ENCODE peak calls at places on chromosomes 6 and 20, in six cellular contexts. Z, D, S, O, L and R are unnamed samples.

GRCh38 chr6:156832166-156832743 is 55.1 kb downstream of the ARID1B start:
- DNase-seq in Z (no peak), L (no peak), O (no peak), S (peak; percentile 84), D (peak; percentile 46), R (no peak)

GRCh38 chr20:48371211-48371610 is 456.6 kb downstream of the PREX1 start:
- DNase-seq in S (no peak), D (no peak), O (no peak), L (no peak), Z (no peak), R (no peak)

GRCh38 chr6:137722749-137723272 is 144.2 kb upstream of the TNFAIP3 start:
- DNase-seq in O (no peak), S (no peak), L (no peak), D (no peak), Z (no peak), R (no peak)

GRCh38 chr6:3825851-3826581 is 23.2 kb upstream of the FAM50B start:
- DNase-seq in S (peak; percentile 96), L (peak; percentile 97), D (peak; percentile 92), O (no peak), Z (peak; percentile 96), R (no peak)

GRCh38 chr20:61896058-61896961 is 169.4 kb downstream of the TAF4 start:
- DNase-seq in Z (no peak), D (peak; percentile 87), S (peak; percentile 37), L (no peak), O (peak; percentile 69), R (peak; percentile 30)

GRCh38 chr6:9136141-9136865 is 701.0 kb upstream of the SLC35B3 start:
- DNase-seq in L (no peak), Z (no peak), O (no peak), D (no peak), S (no peak), R (no peak)

GRCh38 chr6:168956884-168957730 is 296.5 kb downstream of the THBS2 start:
- DNase-seq in Z (peak; percentile 90), D (peak; percentile 85), L (peak; percentile 42), O (peak; percentile 71), S (peak; percentile 86), R (peak; percentile 44)

GRCh38 chr20:33306807-33307206 is 23.8 kb downstream of the BPIFB1 start:
- DNase-seq in L (no peak), O (no peak), S (no peak), Z (no peak), D (no peak), R (no peak)

GRCh38 chr20:20666359-20666758 is 46.1 kb downstream of the RALGAPA2 start:
- DNase-seq in Z (no peak), D (no peak), L (no peak), S (no peak), O (no peak), R (no peak)

GRCh38 chr6:156552849-156553248 is 224.3 kb upstream of the ARID1B start:
- DNase-seq in D (no peak), O (no peak), S (no peak), Z (no peak), L (no peak), R (no peak)

GRCh38 chr6:23089981-23090380 is 520.6 kb downstream of the HDGFL1 start:
- DNase-seq in O (no peak), L (no peak), D (no peak), S (peak; percentile 59), Z (no peak), R (no peak)

GRCh38 chr6:74871757-74872156 is 334.1 kb downstream of the COL12A1 start:
- DNase-seq in D (peak; percentile 12), O (no peak), Z (no peak), L (no peak), S (peak; percentile 82), R (no peak)

GRCh38 chr6:38153511-38153910 is 334.0 kb downstream of the ZFAND3 start:
- DNase-seq in O (no peak), L (no peak), Z (no peak), S (no peak), D (no peak), R (no peak)

GRCh38 chr20:53750827-53751393 is 157.3 kb upstream of the ZNF217 start:
- DNase-seq in D (no peak), L (peak; percentile 71), O (peak; percentile 4), Z (peak; percentile 73), S (peak; percentile 75), R (peak; percentile 40)

GRCh38 chr6:33578588-33579011 is 1.5 kb downstream of the BAK1 start:
- DNase-seq in O (no peak), L (no peak), Z (no peak), S (no peak), D (no peak), R (peak; percentile 42)

GRCh38 chr6:158143700-158144099 is 24.4 kb downstream of the SERAC1 start:
- DNase-seq in O (no peak), Z (no peak), S (peak; percentile 49), D (no peak), L (no peak), R (no peak)

GRCh38 chr20:20003088-20003954 is 13.8 kb upstream of the NAA20 start:
- DNase-seq in Z (peak; percentile 82), L (no peak), S (peak; percentile 75), D (no peak), O (no peak), R (no peak)

GRCh38 chr6:80094017-80094416 is 12.5 kb upstream of the BCKDHB start:
- DNase-seq in L (no peak), S (peak; percentile 33), O (peak; percentile 35), D (peak; percentile 31), Z (no peak), R (no peak)

GRCh38 chr6:130969807-130970491 is 93.1 kb downstream of the EPB41L2 start:
- DNase-seq in D (no peak), L (no peak), Z (peak; percentile 73), S (peak; percentile 62), O (no peak), R (no peak)

GRCh38 chr20:52497731-52498130 is 306.2 kb upstream of the ZFP64 start:
- DNase-seq in Z (no peak), O (no peak), L (no peak), S (peak; percentile 10), D (no peak), R (no peak)

GRCh38 chr6:136011475-136011874 is 160.0 kb downstream of the PDE7B start:
- DNase-seq in L (no peak), D (no peak), S (peak; percentile 57), O (no peak), Z (no peak), R (no peak)

GRCh38 chr6:89630488-89630887 is 8.1 kb downstream of the LYRM2 start:
- DNase-seq in O (no peak), D (no peak), L (no peak), S (no peak), Z (no peak), R (no peak)

GRCh38 chr20:50027611-50028105 is 44.9 kb downstream of the SNAI1 start:
- DNase-seq in D (peak; percentile 96), L (no peak), S (peak; percentile 91), Z (peak; percentile 89), O (no peak), R (no peak)

GRCh38 chr6:162343902-162344226 is 383.7 kb downstream of the PRKN start:
- DNase-seq in S (peak; percentile 88), Z (no peak), D (no peak), O (no peak), L (no peak), R (no peak)

DNA sequence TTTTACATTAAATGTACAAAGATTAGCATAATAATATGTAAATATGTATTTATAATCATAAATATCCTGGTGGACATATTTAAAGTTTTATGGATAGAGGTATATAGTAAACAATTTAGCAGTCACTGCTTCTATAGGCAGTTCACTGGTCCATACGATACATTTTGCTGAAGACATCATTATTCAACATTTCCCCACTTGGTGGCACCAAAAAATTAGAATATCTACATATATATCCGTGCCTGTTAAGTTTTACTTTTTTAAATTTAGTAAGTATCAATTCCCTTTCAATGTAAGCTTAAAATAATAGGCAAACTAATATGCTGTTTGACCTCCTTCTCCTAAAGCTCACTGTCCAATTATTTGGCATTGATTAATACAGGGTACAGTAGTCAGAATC is 64.2 kb downstream of the LMBRD1 start:
- DNase-seq in D (peak; percentile 2), S (peak; percentile 21), L (no peak), O (no peak), Z (no peak), R (no peak)
- TF ChIP-seq CTCF in D (no peak), S (peak; percentile 10), L (peak; percentile 4), O (peak; percentile 35), Z (no peak), R (peak; percentile 14)

GRCh38 chr6:5898563-5898962 is 108.2 kb downstream of the NRN1 start:
- DNase-seq in Z (no peak), D (no peak), O (no peak), L (no peak), S (no peak), R (no peak)
- TF ChIP-seq CTCF in Z (no peak), D (no peak), O (no peak), L (no peak), S (no peak), R (no peak)

DNA sequence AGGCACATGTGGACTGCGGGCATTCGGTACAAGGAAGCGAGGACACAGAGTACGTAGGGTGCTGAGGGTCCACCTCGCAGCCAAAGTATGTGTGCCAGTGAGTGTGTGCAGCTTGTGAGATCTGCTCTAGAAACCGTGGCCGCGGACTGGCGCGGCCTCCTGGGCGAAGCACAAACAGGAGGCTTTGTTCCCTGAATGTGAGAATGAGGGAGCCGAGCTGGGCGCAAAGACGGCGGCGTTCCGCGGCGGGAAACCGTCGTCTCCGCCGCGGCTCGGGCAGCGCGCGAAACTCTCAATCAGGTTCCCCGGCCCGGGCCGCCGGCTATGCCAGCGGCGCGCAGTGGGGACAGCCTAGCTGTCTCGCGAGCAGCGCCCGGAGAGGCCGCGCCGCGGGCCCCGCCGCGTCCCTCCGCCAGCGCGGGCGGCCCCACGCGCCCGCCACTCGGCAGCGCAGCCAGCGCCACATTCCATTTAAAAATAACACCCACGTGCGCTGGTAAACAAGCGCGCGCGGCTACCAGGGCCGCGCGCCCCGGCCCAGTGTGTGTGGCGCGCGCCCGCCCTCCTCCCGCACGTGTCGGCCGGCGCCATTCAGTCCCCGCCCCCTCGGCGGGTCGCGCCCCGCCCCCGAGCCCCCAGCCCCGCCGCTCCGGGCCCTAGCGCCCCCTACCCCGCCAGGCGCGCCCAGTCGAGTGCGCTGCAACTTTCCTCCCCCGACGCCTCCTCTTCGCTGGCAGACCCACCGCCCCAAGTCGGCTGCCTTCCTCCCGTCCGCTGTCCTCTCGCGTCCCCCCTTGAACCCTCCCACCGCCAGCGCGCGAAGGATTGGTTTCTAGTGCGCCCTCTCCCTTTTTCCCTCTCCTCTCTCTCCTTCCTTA is 3.0 kb upstream of the FOXO3 start:
- DNase-seq in O (peak; percentile 86), S (peak; percentile 57), D (peak; percentile 57), Z (peak; percentile 79), L (no peak), R (peak; percentile 75)
- TF ChIP-seq CTCF in O (no peak), S (no peak), D (no peak), Z (no peak), L (no peak), R (peak; percentile 13)

GRCh38 chr6:28988536-28989415 is 16.3 kb downstream of the ZNF311 start:
- DNase-seq in O (peak; percentile 74), S (peak; percentile 83), D (peak; percentile 47), L (no peak), Z (peak; percentile 71), R (peak; percentile 55)
- TF ChIP-seq CTCF in O (peak; percentile 64), S (peak; percentile 44), D (peak; percentile 20), L (peak; percentile 56), Z (no peak), R (peak; percentile 26)